ENCODE peak calls at places on chromosome X, in five cellular contexts. Y, B, G, A and T are unnamed samples.

GRCh38 chrX:13938766-13939530 is 90.7 kb downstream of the GEMIN8 start:
- DNase-seq in B (no peak), A (no peak), G (no peak), Y (no peak), T (no peak)

GRCh38 chrX:24207826-24208225 is 58.3 kb downstream of the ZFX start:
- DNase-seq in Y (no peak), A (no peak), G (no peak), B (no peak), T (no peak)

GRCh38 chrX:2710041-2710471 is 19.0 kb downstream of the CD99 start:
- DNase-seq in G (no peak), Y (no peak), B (no peak), A (no peak), T (no peak)

GRCh38 chrX:10360121-10360520 is 203.3 kb downstream of the CLCN4 start:
- DNase-seq in Y (no peak), G (no peak), A (no peak), B (peak), T (no peak)

GRCh38 chrX:135420831-135421230 is 913 bp upstream of the SMIM10L2A start:
- DNase-seq in A (no peak), G (no peak), B (no peak), Y (no peak), T (no peak)

GRCh38 chrX:31058284-31058683 is 13.6 kb downstream of the FTHL17 start:
- DNase-seq in B (no peak), G (no peak), Y (no peak), A (no peak), T (no peak)

GRCh38 chrX:125507119-125507518 is 187.4 kb downstream of the TEX13C start:
- DNase-seq in Y (no peak), G (no peak), B (no peak), A (no peak), T (no peak)

GRCh38 chrX:144916785-144917184 is 330.5 kb upstream of the SPANXN1 start:
- DNase-seq in G (no peak), A (no peak), Y (no peak), B (no peak), T (no peak)

GRCh38 chrX:71998836-71999509 is 88.3 kb downstream of the NHSL2 start:
- DNase-seq in B (no peak), A (no peak), Y (no peak), G (no peak), T (no peak)

GRCh38 chrX:30858098-30858497 is 31.0 kb downstream of the TAB3 start:
- DNase-seq in B (no peak), Y (no peak), A (no peak), G (no peak), T (no peak)

GRCh38 chrX:70196961-70197805 is 19.9 kb downstream of the DGAT2L6 start:
- DNase-seq in A (peak), G (peak), B (no peak), Y (peak), T (peak)

GRCh38 chrX:54248309-54248708 is 65.3 kb upstream of the FAM120C start:
- DNase-seq in A (no peak), B (no peak), G (no peak), Y (no peak), T (no peak)

GRCh38 chrX:44675364-44676024 is 132.8 kb upstream of the FUNDC1 start:
- DNase-seq in A (no peak), Y (peak), G (no peak), B (peak), T (no peak)

GRCh38 chrX:74104356-74105065 is 199.5 kb upstream of the ZCCHC13 start:
- DNase-seq in A (no peak), Y (no peak), B (no peak), G (no peak), T (no peak)

GRCh38 chrX:14673764-14674163 is 144.4 kb downstream of the GLRA2 start:
- DNase-seq in Y (peak), G (no peak), B (no peak), A (peak), T (peak)

GRCh38 chrX:68898661-68899060 is 69.8 kb downstream of the EFNB1 start:
- DNase-seq in A (no peak), G (no peak), Y (no peak), B (no peak), T (no peak)

GRCh38 chrX:41789374-41789773 is 65.4 kb downstream of the GPR82 start:
- DNase-seq in A (no peak), Y (no peak), B (no peak), G (no peak), T (no peak)

GRCh38 chrX:119236599-119237525 is 777 bp downstream of the PGRMC1 start:
- DNase-seq in A (no peak), B (peak), Y (no peak), G (peak), T (no peak)

GRCh38 chrX:28946846-28947245 is 359.6 kb downstream of the IL1RAPL1 start:
- DNase-seq in A (no peak), Y (no peak), G (no peak), B (no peak), T (no peak)

GRCh38 chrX:20515841-20516461 is 249.2 kb upstream of the RPS6KA3 start:
- DNase-seq in B (no peak), A (no peak), Y (no peak), G (peak), T (no peak)

GRCh38 chrX:148541461-148541983 is 41.1 kb downstream of the AFF2 start:
- DNase-seq in A (no peak), Y (no peak), G (no peak), B (no peak), T (no peak)

GRCh38 chrX:136028383-136028984 is 43.2 kb downstream of the SLC9A6 start:
- DNase-seq in A (no peak), Y (peak), G (no peak), B (no peak), T (no peak)